ENCODE peak calls at places on chromosomes 2 and 18, in nine cellular contexts. One of them, this sample, is unnamed.

GRCh38 chr2:183093857-183094657 is 15.5 kb downstream of the DUSP19 start:
- DNase-seq in GM23338: no peak
- DNase-seq in OCI-LY7: no peak
- DNase-seq in GM12878: peak; percentile 26
- DNase-seq in HCT116: no peak
- DNase-seq in H9: no peak
- DNase-seq in IMR-90: peak; percentile 72
- DNase-seq in PC-9: no peak
- DNase-seq in mammary epithelial cell: peak; percentile 8
- DNase-seq in this sample: no peak

GRCh38 chr2:46471-47345 is at the start of gene FAM110C:
- DNase-seq in GM23338: peak; percentile 84
- DNase-seq in PC-9: peak; percentile 93
- DNase-seq in IMR-90: no peak
- DNase-seq in HCT116: no peak
- DNase-seq in OCI-LY7: no peak
- DNase-seq in H9: peak; percentile 78
- DNase-seq in GM12878: no peak
- DNase-seq in mammary epithelial cell: peak; percentile 82
- DNase-seq in this sample: no peak

GRCh38 chr2:217393585-217394032 is 533.7 kb upstream of the TNP1 start:
- DNase-seq in HCT116: no peak
- DNase-seq in IMR-90: peak; percentile 96
- DNase-seq in OCI-LY7: no peak
- DNase-seq in H9: no peak
- DNase-seq in GM12878: no peak
- DNase-seq in GM23338: no peak
- DNase-seq in mammary epithelial cell: peak; percentile 91
- DNase-seq in PC-9: no peak
- DNase-seq in this sample: no peak

GRCh38 chr2:101399001-101399794 is 11.9 kb upstream of the CREG2 start:
- DNase-seq in IMR-90: no peak
- DNase-seq in H9: no peak
- DNase-seq in GM12878: no peak
- DNase-seq in GM23338: no peak
- DNase-seq in HCT116: no peak
- DNase-seq in PC-9: no peak
- DNase-seq in mammary epithelial cell: no peak
- DNase-seq in OCI-LY7: no peak
- DNase-seq in this sample: no peak

GRCh38 chr2:186543561-186544131 is 46.2 kb upstream of the ITGAV start:
- DNase-seq in mammary epithelial cell: peak; percentile 44
- DNase-seq in HCT116: no peak
- DNase-seq in IMR-90: peak; percentile 80
- DNase-seq in PC-9: no peak
- DNase-seq in H9: no peak
- DNase-seq in GM23338: peak; percentile 12
- DNase-seq in GM12878: no peak
- DNase-seq in OCI-LY7: no peak
- DNase-seq in this sample: no peak

GRCh38 chr2:46076251-46076650 is 221.0 kb upstream of the EPAS1 start:
- DNase-seq in OCI-LY7: no peak
- DNase-seq in H9: no peak
- DNase-seq in GM12878: no peak
- DNase-seq in IMR-90: peak; percentile 81
- DNase-seq in PC-9: no peak
- DNase-seq in mammary epithelial cell: no peak
- DNase-seq in HCT116: no peak
- DNase-seq in GM23338: no peak
- DNase-seq in this sample: no peak

GRCh38 chr18:49018961-49019445 is 68.2 kb upstream of the SMAD7 start:
- DNase-seq in GM12878: no peak
- DNase-seq in PC-9: no peak
- DNase-seq in mammary epithelial cell: no peak
- DNase-seq in OCI-LY7: no peak
- DNase-seq in HCT116: no peak
- DNase-seq in H9: no peak
- DNase-seq in GM23338: no peak
- DNase-seq in IMR-90: no peak
- DNase-seq in this sample: no peak

GRCh38 chr2:30949435-30949834 is 142.2 kb upstream of the CAPN13 start:
- DNase-seq in HCT116: no peak
- DNase-seq in mammary epithelial cell: no peak
- DNase-seq in GM23338: no peak
- DNase-seq in OCI-LY7: no peak
- DNase-seq in H9: no peak
- DNase-seq in PC-9: no peak
- DNase-seq in IMR-90: no peak
- DNase-seq in GM12878: no peak
- DNase-seq in this sample: no peak

GRCh38 chr2:165273176-165273575 is 34.0 kb downstream of the SCN2A start:
- DNase-seq in H9: no peak
- DNase-seq in HCT116: no peak
- DNase-seq in mammary epithelial cell: no peak
- DNase-seq in IMR-90: no peak
- DNase-seq in PC-9: no peak
- DNase-seq in OCI-LY7: no peak
- DNase-seq in GM12878: no peak
- DNase-seq in GM23338: no peak
- DNase-seq in this sample: no peak

GRCh38 chr2:172834881-172835280 is 99.2 kb downstream of the RAPGEF4 start:
- DNase-seq in HCT116: no peak
- DNase-seq in IMR-90: no peak
- DNase-seq in PC-9: no peak
- DNase-seq in H9: no peak
- DNase-seq in GM12878: no peak
- DNase-seq in OCI-LY7: no peak
- DNase-seq in mammary epithelial cell: no peak
- DNase-seq in GM23338: peak; percentile 8
- DNase-seq in this sample: no peak

GRCh38 chr2:226603606-226604005 is 196.0 kb downstream of the IRS1 start:
- DNase-seq in mammary epithelial cell: no peak
- DNase-seq in IMR-90: no peak
- DNase-seq in GM12878: no peak
- DNase-seq in HCT116: no peak
- DNase-seq in H9: no peak
- DNase-seq in PC-9: no peak
- DNase-seq in OCI-LY7: no peak
- DNase-seq in GM23338: no peak
- DNase-seq in this sample: no peak
- H2AFZ ChIP-seq in mammary epithelial cell: no peak overlapping the region
- H2AFZ ChIP-seq in IMR-90: no peak overlapping the region
- H2AFZ ChIP-seq in GM12878: no peak overlapping the region
- H2AFZ ChIP-seq in HCT116: no peak overlapping the region
- H2AFZ ChIP-seq in H9: no peak overlapping the region
- H2AFZ ChIP-seq in PC-9: no peak overlapping the region
- H2AFZ ChIP-seq in OCI-LY7: no peak overlapping the region
- H2AFZ ChIP-seq in GM23338: no peak overlapping the region
- H2AFZ ChIP-seq in this sample: no peak overlapping the region

GRCh38 chr2:144701259-144701658 is 181.3 kb upstream of the ZEB2 start:
- DNase-seq in HCT116: no peak
- DNase-seq in GM12878: no peak
- DNase-seq in GM23338: no peak
- DNase-seq in IMR-90: no peak
- DNase-seq in PC-9: no peak
- DNase-seq in H9: no peak
- DNase-seq in OCI-LY7: no peak
- DNase-seq in mammary epithelial cell: no peak
- DNase-seq in this sample: no peak
- H3K27ac ChIP-seq in HCT116: no peak overlapping the region
- H3K27ac ChIP-seq in GM12878: no peak overlapping the region
- H3K27ac ChIP-seq in GM23338: no peak overlapping the region
- H3K27ac ChIP-seq in IMR-90: no peak overlapping the region
- H3K27ac ChIP-seq in PC-9: no peak overlapping the region
- H3K27ac ChIP-seq in H9: no peak overlapping the region
- H3K27ac ChIP-seq in OCI-LY7: peak overlapping the region; percentile 98
- H3K27ac ChIP-seq in mammary epithelial cell: no peak overlapping the region
- H3K27ac ChIP-seq in this sample: no peak overlapping the region

GRCh38 chr2:68031043-68031442 is 31.8 kb downstream of the C1D start:
- DNase-seq in PC-9: no peak
- DNase-seq in GM23338: no peak
- DNase-seq in IMR-90: peak; percentile 2
- DNase-seq in HCT116: no peak
- DNase-seq in GM12878: no peak
- DNase-seq in OCI-LY7: no peak
- DNase-seq in H9: no peak
- DNase-seq in mammary epithelial cell: no peak
- DNase-seq in this sample: no peak
- H2AFZ ChIP-seq in PC-9: no peak overlapping the region
- H2AFZ ChIP-seq in GM23338: no peak overlapping the region
- H2AFZ ChIP-seq in IMR-90: no peak overlapping the region
- H2AFZ ChIP-seq in HCT116: no peak overlapping the region
- H2AFZ ChIP-seq in GM12878: no peak overlapping the region
- H2AFZ ChIP-seq in OCI-LY7: peak overlapping the region; percentile 10
- H2AFZ ChIP-seq in H9: no peak overlapping the region
- H2AFZ ChIP-seq in mammary epithelial cell: peak overlapping the region; percentile 33
- H2AFZ ChIP-seq in this sample: no peak overlapping the region

GRCh38 chr2:96091711-96092579 is 24.4 kb downstream of the ADRA2B start:
- DNase-seq in PC-9: peak; percentile 32
- DNase-seq in H9: peak; percentile 73
- DNase-seq in mammary epithelial cell: no peak
- DNase-seq in GM12878: no peak
- DNase-seq in HCT116: no peak
- DNase-seq in IMR-90: no peak
- DNase-seq in OCI-LY7: no peak
- DNase-seq in GM23338: peak; percentile 57
- DNase-seq in this sample: no peak

GRCh38 chr2:96092896-96093295 is 23.5 kb downstream of the ADRA2B start:
- DNase-seq in H9: peak; percentile 20
- DNase-seq in GM12878: no peak
- DNase-seq in GM23338: no peak
- DNase-seq in IMR-90: no peak
- DNase-seq in HCT116: no peak
- DNase-seq in OCI-LY7: no peak
- DNase-seq in mammary epithelial cell: no peak
- DNase-seq in PC-9: no peak
- DNase-seq in this sample: no peak

GRCh38 chr2:96093528-96093927 is 22.8 kb downstream of the ADRA2B start:
- DNase-seq in IMR-90: no peak
- DNase-seq in GM23338: no peak
- DNase-seq in OCI-LY7: no peak
- DNase-seq in PC-9: no peak
- DNase-seq in H9: no peak
- DNase-seq in GM12878: no peak
- DNase-seq in HCT116: no peak
- DNase-seq in mammary epithelial cell: no peak
- DNase-seq in this sample: no peak

GRCh38 chr2:96091141-96091710 is 25.1 kb downstream of the ADRA2B start:
- DNase-seq in mammary epithelial cell: no peak
- DNase-seq in PC-9: no peak
- DNase-seq in HCT116: no peak
- DNase-seq in H9: no peak
- DNase-seq in IMR-90: no peak
- DNase-seq in OCI-LY7: no peak
- DNase-seq in GM23338: no peak
- DNase-seq in GM12878: no peak
- DNase-seq in this sample: no peak

GRCh38 chr2:96092580-96092877 is 23.8 kb downstream of the ADRA2B start:
- DNase-seq in GM23338: no peak
- DNase-seq in H9: peak; percentile 27
- DNase-seq in OCI-LY7: no peak
- DNase-seq in IMR-90: no peak
- DNase-seq in PC-9: no peak
- DNase-seq in mammary epithelial cell: no peak
- DNase-seq in GM12878: no peak
- DNase-seq in HCT116: no peak
- DNase-seq in this sample: no peak
- H3K27ac ChIP-seq in GM23338: no peak overlapping the region
- H3K27ac ChIP-seq in H9: no peak overlapping the region
- H3K27ac ChIP-seq in OCI-LY7: no peak overlapping the region
- H3K27ac ChIP-seq in IMR-90: no peak overlapping the region
- H3K27ac ChIP-seq in PC-9: no peak overlapping the region
- H3K27ac ChIP-seq in mammary epithelial cell: no peak overlapping the region
- H3K27ac ChIP-seq in GM12878: no peak overlapping the region
- H3K27ac ChIP-seq in HCT116: no peak overlapping the region
- H3K27ac ChIP-seq in this sample: no peak overlapping the region

GRCh38 chr2:180416553-180417113 is 409.5 kb upstream of the CWC22 start:
- DNase-seq in IMR-90: no peak
- DNase-seq in PC-9: no peak
- DNase-seq in OCI-LY7: no peak
- DNase-seq in GM23338: no peak
- DNase-seq in mammary epithelial cell: no peak
- DNase-seq in HCT116: no peak
- DNase-seq in GM12878: no peak
- DNase-seq in H9: no peak
- DNase-seq in this sample: no peak
- H2AFZ ChIP-seq in IMR-90: peak overlapping the region; percentile 14
- H2AFZ ChIP-seq in PC-9: no peak overlapping the region
- H2AFZ ChIP-seq in OCI-LY7: no peak overlapping the region
- H2AFZ ChIP-seq in GM23338: no peak overlapping the region
- H2AFZ ChIP-seq in mammary epithelial cell: no peak overlapping the region
- H2AFZ ChIP-seq in HCT116: no peak overlapping the region
- H2AFZ ChIP-seq in GM12878: no peak overlapping the region
- H2AFZ ChIP-seq in H9: no peak overlapping the region
- H2AFZ ChIP-seq in this sample: no peak overlapping the region

GRCh38 chr2:7730990-7731389 is 813.8 kb downstream of the RNF144A start:
- DNase-seq in PC-9: no peak
- DNase-seq in GM23338: no peak
- DNase-seq in mammary epithelial cell: no peak
- DNase-seq in GM12878: no peak
- DNase-seq in HCT116: no peak
- DNase-seq in OCI-LY7: no peak
- DNase-seq in H9: no peak
- DNase-seq in IMR-90: no peak
- DNase-seq in this sample: peak; percentile 32
- H3K27ac ChIP-seq in PC-9: no peak overlapping the region
- H3K27ac ChIP-seq in GM23338: no peak overlapping the region
- H3K27ac ChIP-seq in mammary epithelial cell: no peak overlapping the region
- H3K27ac ChIP-seq in GM12878: no peak overlapping the region
- H3K27ac ChIP-seq in HCT116: no peak overlapping the region
- H3K27ac ChIP-seq in OCI-LY7: no peak overlapping the region
- H3K27ac ChIP-seq in H9: no peak overlapping the region
- H3K27ac ChIP-seq in IMR-90: no peak overlapping the region
- H3K27ac ChIP-seq in this sample: peak overlapping the region; percentile 29

This sample was measured in MM.1S.